ENCODE peak calls at places on chromosomes 11 and 22, in six cellular contexts. J is HepG2, T is GM12878, F is H1, M is K562, P is SK-N-SH. S is an unnamed sample.

GRCh38 chr11:83736689-83737088 is 450.5 kb upstream of the CCDC90B start:
- DNase-seq in J (no peak), T (no peak), F (no peak), M (no peak), P (no peak), S (no peak)

GRCh38 chr11:43825217-43825816 is 55.3 kb upstream of the ALKBH3 start:
- DNase-seq in J (peak; percentile 8), T (no peak), F (no peak), M (peak; percentile 13), P (peak; percentile 46), S (no peak)

GRCh38 chr11:65471410-65471762 is 27.5 kb upstream of the MALAT1 start:
- DNase-seq in J (peak; percentile 73), T (no peak), F (no peak), M (peak; percentile 70), P (peak; percentile 70), S (peak; percentile 78)

GRCh38 chr11:120662071-120662611 is 150.6 kb downstream of the GRIK4 start:
- DNase-seq in J (no peak), T (no peak), F (no peak), M (no peak), P (no peak), S (no peak)

GRCh38 chr11:103433380-103433779 is 324.2 kb downstream of the DYNC2H1 start:
- DNase-seq in J (no peak), T (no peak), F (no peak), M (no peak), P (no peak), S (no peak)

GRCh38 chr11:92886243-92886905 is 83.1 kb upstream of the MTNR1B start:
- DNase-seq in J (peak; percentile 54), T (peak; percentile 3), F (no peak), M (peak; percentile 36), P (peak; percentile 86), S (peak; percentile 31)

GRCh38 chr22:46113110-46113909 is 37.0 kb upstream of the PPARA start:
- DNase-seq in J (no peak), T (no peak), F (no peak), M (no peak), P (no peak), S (no peak)

GRCh38 chr11:107606122-107606521 is 15.2 kb downstream of the ELMOD1 start:
- DNase-seq in J (no peak), T (no peak), F (no peak), M (no peak), P (peak; percentile 5), S (no peak)

GRCh38 chr11:42870480-42870879 is 441.3 kb upstream of the API5 start:
- DNase-seq in J (no peak), T (no peak), F (no peak), M (no peak), P (peak; percentile 69), S (no peak)

GRCh38 chr22:37741312-37741795 is 44.5 kb downstream of the TRIOBP start:
- DNase-seq in J (peak; percentile 73), T (no peak), F (no peak), M (no peak), P (peak; percentile 95), S (peak; percentile 97)

GRCh38 chr11:91981995-91982394 is 242.6 kb upstream of the FAT3 start:
- DNase-seq in J (no peak), T (no peak), F (no peak), M (no peak), P (no peak), S (no peak)

GRCh38 chr11:2724653-2725366 is 25.0 kb upstream of the KCNQ1OT1 start:
- DNase-seq in J (no peak), T (no peak), F (no peak), M (no peak), P (no peak), S (no peak)

GRCh38 chr11:62999649-63000048 is 14.9 kb upstream of the SLC22A6 start:
- DNase-seq in J (no peak), T (no peak), F (no peak), M (no peak), P (no peak), S (no peak)

GRCh38 chr11:121318848-121319834 is 26.6 kb downstream of the SC5D start:
- DNase-seq in J (peak; percentile 30), T (no peak), F (no peak), M (no peak), P (peak; percentile 68), S (peak; percentile 23)

GRCh38 chr11:62612366-62613274 is at the start of the genes EML3 and ROM1:
- DNase-seq in J (peak; percentile 70), T (no peak), F (peak; percentile 85), M (peak; percentile 94), P (peak; percentile 97), S (peak; percentile 83)

GRCh38 chr22:36335621-36336020 is 52.1 kb downstream of the MYH9 start:
- DNase-seq in J (no peak), T (no peak), F (no peak), M (no peak), P (no peak), S (no peak)

GRCh38 chr11:116537736-116538135 is 235.1 kb downstream of the BUD13 start:
- DNase-seq in J (no peak), T (no peak), F (no peak), M (no peak), P (no peak), S (no peak)

GRCh38 chr22:30270841-30271240 is 4.2 kb upstream of the OSM start:
- DNase-seq in J (no peak), T (no peak), F (no peak), M (peak; percentile 54), P (no peak), S (peak; percentile 90)

GRCh38 chr11:86696004-86696403 is 23.6 kb upstream of the ME3 start:
- DNase-seq in J (peak; percentile 11), T (no peak), F (no peak), M (no peak), P (no peak), S (no peak)

GRCh38 chr22:43090130-43090789 is 1.1 kb upstream of the TTLL1 start:
- DNase-seq in J (peak; percentile 88), T (peak; percentile 46), F (no peak), M (peak; percentile 64), P (peak; percentile 53), S (peak; percentile 89)

GRCh38 chr11:61447601-61448551 is 18.0 kb downstream of the SDHAF2 start:
- DNase-seq in J (no peak), T (no peak), F (no peak), M (no peak), P (no peak), S (no peak)

GRCh38 chr11:64148917-64149617 is 16.8 kb downstream of the MACROD1 start:
- DNase-seq in J (no peak), T (no peak), F (no peak), M (no peak), P (no peak), S (no peak)

GRCh38 chr11:31958086-31958735 is 132.7 kb upstream of the RCN1 start:
- DNase-seq in J (peak; percentile 15), T (peak; percentile 9), F (peak; percentile 47), M (peak; percentile 70), P (peak; percentile 60), S (peak; percentile 7)

GRCh38 chr11:101618691-101619090 is 34.9 kb upstream of the TRPC6 start:
- DNase-seq in J (no peak), T (no peak), F (no peak), M (no peak), P (no peak), S (no peak)

GRCh38 chr11:95833378-95833777 is 43.1 kb downstream of the CEP57 start:
- DNase-seq in J (no peak), T (no peak), F (no peak), M (no peak), P (no peak), S (no peak)

GRCh38 chr22:24951942-24952836 is at the start of gene KIAA1671:
- DNase-seq in J (peak; percentile 86), T (no peak), F (peak; percentile 84), M (peak; percentile 96), P (peak; percentile 99), S (peak; percentile 47)

GRCh38 chr11:69403556-69404215 is 77.8 kb upstream of the LINC01488 start:
- DNase-seq in J (no peak), T (no peak), F (no peak), M (no peak), P (no peak), S (no peak)

GRCh38 chr22:38118182-38118581 is 7.7 kb upstream of the BAIAP2L2 start:
- DNase-seq in J (no peak), T (no peak), F (no peak), M (no peak), P (no peak), S (no peak)

GRCh38 chr22:45756558-45756957 is 84.9 kb downstream of the ATXN10 start:
- DNase-seq in J (no peak), T (no peak), F (no peak), M (no peak), P (no peak), S (no peak)

GRCh38 chr11:12216542-12217422 is 106.4 kb downstream of the MICAL2 start:
- DNase-seq in J (no peak), T (no peak), F (no peak), M (no peak), P (peak; percentile 72), S (no peak)

GRCh38 chr11:44936951-44937543 is 13.6 kb downstream of the TP53I11 start:
- DNase-seq in J (no peak), T (no peak), F (no peak), M (no peak), P (no peak), S (no peak)

GRCh38 chr11:26762089-26762488 is 40.2 kb upstream of the SLC5A12 start:
- DNase-seq in J (no peak), T (no peak), F (no peak), M (no peak), P (no peak), S (no peak)
- TF ChIP-seq GABPA in J (no peak), T (no peak), F (no peak), M (no peak), P (no peak), S (no peak)

GRCh38 chr11:114827043-114827442 is 148.7 kb downstream of the NXPE2 start:
- DNase-seq in J (no peak), T (no peak), F (no peak), M (no peak), P (no peak), S (no peak)

GRCh38 chr11:114832532-114833125 is 154.3 kb downstream of the NXPE2 start:
- DNase-seq in J (no peak), T (no peak), F (no peak), M (no peak), P (no peak), S (no peak)
- TF ChIP-seq POLR2AphosphoS5 in J (no peak), T (no peak), F (no peak), M (no peak), P (no peak), S (no peak)

GRCh38 chr11:73184953-73185671 is 33.0 kb upstream of the P2RY2 start:
- DNase-seq in J (peak; percentile 52), T (no peak), F (no peak), M (peak; percentile 58), P (peak; percentile 77), S (peak; percentile 70)
- TF ChIP-seq GABPA in J (no peak), T (no peak), F (no peak), M (no peak), P (no peak), S (no peak)

DNA sequence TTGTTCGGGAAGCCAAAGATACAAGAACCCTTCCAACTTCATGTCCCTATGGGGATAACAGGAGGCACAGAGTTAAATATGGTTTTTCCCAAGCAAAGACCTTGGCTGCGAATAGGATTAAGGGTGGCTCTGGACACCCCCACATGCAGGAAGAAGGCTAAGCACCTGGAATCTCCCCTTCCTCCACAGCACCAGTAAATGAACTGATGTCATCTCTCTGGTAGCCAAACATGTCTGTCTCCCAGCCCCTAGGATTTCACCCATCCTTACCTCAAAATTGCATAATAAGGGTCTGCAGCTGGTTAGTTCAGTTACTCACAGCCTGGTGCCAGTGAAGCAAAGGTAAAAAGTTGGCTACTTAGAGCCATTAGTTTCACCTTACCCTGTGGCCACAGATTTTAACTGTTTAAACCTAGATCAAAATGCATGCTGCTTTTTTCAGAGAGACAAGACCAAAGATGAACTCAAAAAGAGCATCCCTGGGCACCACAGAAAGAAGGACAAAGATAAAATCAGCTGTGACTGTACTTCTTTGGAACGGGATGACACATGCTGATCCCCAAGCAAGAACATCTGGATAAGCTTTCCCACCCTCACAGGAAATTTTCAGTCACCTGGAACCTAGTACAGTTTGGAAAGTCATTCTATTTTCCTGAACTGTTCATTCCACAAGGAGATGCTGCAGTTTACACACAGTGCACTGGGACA is 77.3 kb upstream of the AKIP1 start:
- DNase-seq in J (no peak), T (no peak), F (no peak), M (no peak), P (no peak), S (no peak)
- TF ChIP-seq POLR2AphosphoS5 in J (no peak), T (no peak), F (no peak), M (no peak), P (no peak), S (no peak)